ENCODE peak calls at places on chromosomes 3 and 15, in four cellular contexts. One of them, this sample, is unnamed.

GRCh38 chr3:23580337-23580736 is 225.4 kb upstream of the UBE2E1 start:
- DNase-seq in lower leg skin: no peak
- DNase-seq in NCI-H774: no peak
- DNase-seq in midbrain: no peak
- DNase-seq in this sample: no peak

GRCh38 chr3:126571078-126571477 is 12.3 kb upstream of the C3orf22 start:
- DNase-seq in lower leg skin: peak
- DNase-seq in NCI-H774: no peak
- DNase-seq in midbrain: no peak
- DNase-seq in this sample: no peak

GRCh38 chr3:154089416-154090115 is 31.6 kb upstream of the ARHGEF26 start:
- DNase-seq in lower leg skin: no peak
- DNase-seq in NCI-H774: no peak
- DNase-seq in midbrain: no peak
- DNase-seq in this sample: no peak

GRCh38 chr15:76433798-76434400 is 97.3 kb downstream of the ISL2 start:
- DNase-seq in lower leg skin: no peak
- DNase-seq in NCI-H774: no peak
- DNase-seq in midbrain: no peak
- DNase-seq in this sample: peak

GRCh38 chr3:39183231-39184080 is 8.9 kb downstream of the XIRP1 start:
- DNase-seq in lower leg skin: no peak
- DNase-seq in NCI-H774: no peak
- DNase-seq in midbrain: peak
- DNase-seq in this sample: no peak

GRCh38 chr15:63291507-63291906 is 14.1 kb downstream of the APH1B start:
- DNase-seq in lower leg skin: no peak
- DNase-seq in NCI-H774: no peak
- DNase-seq in midbrain: no peak
- DNase-seq in this sample: peak

GRCh38 chr15:25783607-25784131 is 79.5 kb downstream of the ATP10A start:
- DNase-seq in lower leg skin: no peak
- DNase-seq in NCI-H774: no peak
- DNase-seq in midbrain: no peak
- DNase-seq in this sample: peak

GRCh38 chr3:197253243-197253947 is 45.0 kb downstream of the DLG1 start:
- DNase-seq in lower leg skin: no peak
- DNase-seq in NCI-H774: no peak
- DNase-seq in midbrain: no peak
- DNase-seq in this sample: no peak

GRCh38 chr3:196210673-196211556 is at the start of gene ZDHHC19:
- DNase-seq in lower leg skin: no peak
- DNase-seq in NCI-H774: no peak
- DNase-seq in midbrain: no peak
- DNase-seq in this sample: no peak

GRCh38 chr15:85622432-85622831 is 172.3 kb downstream of the KLHL25 start:
- DNase-seq in lower leg skin: no peak
- DNase-seq in NCI-H774: no peak
- DNase-seq in midbrain: no peak
- DNase-seq in this sample: no peak

GRCh38 chr3:99577160-99577559 is 61.2 kb upstream of the COL8A1 start:
- DNase-seq in lower leg skin: no peak
- DNase-seq in NCI-H774: no peak
- DNase-seq in midbrain: no peak
- DNase-seq in this sample: no peak

GRCh38 chr3:17065315-17065714 is 180.6 kb downstream of the PLCL2 start:
- DNase-seq in lower leg skin: no peak
- DNase-seq in NCI-H774: peak
- DNase-seq in midbrain: no peak
- DNase-seq in this sample: no peak

GRCh38 chr3:141083831-141084624 is 32.9 kb downstream of the SPSB4 start:
- DNase-seq in lower leg skin: no peak
- DNase-seq in NCI-H774: no peak
- DNase-seq in midbrain: no peak
- DNase-seq in this sample: no peak

GRCh38 chr3:183845608-183846288 is 20.4 kb upstream of the MAP6D1 start:
- DNase-seq in lower leg skin: no peak
- DNase-seq in NCI-H774: no peak
- DNase-seq in midbrain: no peak
- DNase-seq in this sample: no peak

GRCh38 chr15:57545995-57546394 is 45.7 kb upstream of the MYZAP start:
- DNase-seq in lower leg skin: peak
- DNase-seq in NCI-H774: no peak
- DNase-seq in midbrain: no peak
- DNase-seq in this sample: no peak

GRCh38 chr3:7194081-7194835 is 333.3 kb downstream of the GRM7 start:
- DNase-seq in lower leg skin: no peak
- DNase-seq in NCI-H774: no peak
- DNase-seq in midbrain: no peak
- DNase-seq in this sample: no peak

GRCh38 chr3:85007195-85008094 is 48.7 kb downstream of the CADM2 start:
- DNase-seq in lower leg skin: no peak
- DNase-seq in NCI-H774: no peak
- DNase-seq in midbrain: peak
- DNase-seq in this sample: no peak

GRCh38 chr15:42919794-42920280 is 741 bp downstream of the TTBK2 start:
- DNase-seq in lower leg skin: no peak
- DNase-seq in NCI-H774: no peak
- DNase-seq in midbrain: peak
- DNase-seq in this sample: no peak

GRCh38 chr3:129240436-129240835 is 9.0 kb upstream of the COPG1 start:
- DNase-seq in lower leg skin: no peak
- DNase-seq in NCI-H774: no peak
- DNase-seq in midbrain: no peak
- DNase-seq in this sample: no peak

GRCh38 chr3:46960081-46960701 is 16.4 kb downstream of the CCDC12 start:
- DNase-seq in lower leg skin: no peak
- DNase-seq in NCI-H774: no peak
- DNase-seq in midbrain: no peak
- DNase-seq in this sample: peak

GRCh38 chr3:142657033-142657432 is 60.8 kb downstream of the PLS1 start:
- DNase-seq in lower leg skin: no peak
- DNase-seq in NCI-H774: no peak
- DNase-seq in midbrain: no peak
- DNase-seq in this sample: no peak

GRCh38 chr3:173588547-173588946 is 191.0 kb downstream of the NLGN1 start:
- DNase-seq in lower leg skin: no peak
- DNase-seq in NCI-H774: no peak
- DNase-seq in midbrain: no peak
- DNase-seq in this sample: no peak

GRCh38 chr3:73036694-73037368 is 24.6 kb upstream of the EBLN2 start:
- DNase-seq in lower leg skin: no peak
- DNase-seq in NCI-H774: no peak
- DNase-seq in midbrain: no peak
- DNase-seq in this sample: no peak

GRCh38 chr15:82647835-82648256 is 683 bp upstream of the CPEB1 start:
- DNase-seq in lower leg skin: peak
- DNase-seq in NCI-H774: no peak
- DNase-seq in midbrain: no peak
- DNase-seq in this sample: no peak